ENCODE peak calls at places on chromosomes 7 and 10, in ten cellular contexts. Z, D, R, C, G, A, W, H, S and E are unnamed samples.

GRCh38 chr10:132687181-132687892 is 98.6 kb downstream of the NKX6-2 start:
- DNase-seq in A (no peak), D (no peak), R (no peak), S (no peak), H (no peak), Z (no peak), W (no peak), G (no peak), C (no peak), E (no peak)

GRCh38 chr10:48612241-48612943 is 7.5 kb upstream of the ARHGAP22 start:
- DNase-seq in R (no peak), S (no peak), H (no peak), A (no peak), W (no peak), Z (peak; percentile 46), C (no peak), G (no peak), D (no peak), E (no peak)

GRCh38 chr10:50635286-50635685 is 11.5 kb upstream of the SGMS1 start:
- DNase-seq in D (no peak), S (no peak), Z (peak; percentile 48), W (no peak), R (no peak), H (no peak), G (peak; percentile 91), C (peak; percentile 88), A (no peak), E (no peak)

GRCh38 chr7:44881610-44882009 is 3.7 kb downstream of the PURB start:
- DNase-seq in H (peak; percentile 35), Z (peak; percentile 86), R (no peak), C (peak; percentile 81), W (no peak), A (no peak), G (peak; percentile 76), S (no peak), D (no peak), E (no peak)

GRCh38 chr7:770786-771185 is 43.7 kb upstream of the PRKAR1B start:
- DNase-seq in C (no peak), R (no peak), D (no peak), G (peak; percentile 7), Z (no peak), S (no peak), W (no peak), A (no peak), H (no peak), E (no peak)

GRCh38 chr10:110336111-110336721 is 31.5 kb upstream of the SMNDC1 start:
- DNase-seq in Z (peak; percentile 97), D (no peak), H (peak; percentile 93), G (peak; percentile 99), R (no peak), S (peak; percentile 95), A (no peak), W (no peak), C (peak; percentile 97), E (no peak)

GRCh38 chr10:5654218-5654755 is 12.1 kb downstream of the ASB13 start:
- DNase-seq in H (no peak), C (no peak), D (no peak), S (no peak), W (no peak), G (no peak), R (no peak), A (no peak), Z (no peak), E (no peak)

GRCh38 chr7:66167773-66168367 is 37.3 kb upstream of the TPST1 start:
- DNase-seq in R (no peak), G (peak; percentile 84), W (no peak), Z (peak; percentile 92), H (no peak), A (no peak), D (peak; percentile 46), C (peak; percentile 90), S (peak; percentile 42), E (no peak)

GRCh38 chr7:44394636-44395035 is 69.2 kb upstream of the CAMK2B start:
- DNase-seq in Z (no peak), H (no peak), C (no peak), S (no peak), D (no peak), G (no peak), W (no peak), A (no peak), R (no peak), E (no peak)